ENCODE peak calls at places on chromosomes 13 and 19, in six cellular contexts. C is HepG2, E is fibroblast of lung, J is K562, V is GM12878, T is PC-3. K is an unnamed sample.

GRCh38 chr13:44013666-44014291 is 134.1 kb downstream of the LACC1 start:
- DNase-seq in C (no peak), E (peak), J (no peak), V (no peak), T (peak), K (peak)

GRCh38 chr13:82827704-82828103 is 1054.6 kb downstream of the SLITRK1 start:
- DNase-seq in C (no peak), E (no peak), J (no peak), V (no peak), T (no peak), K (no peak)

GRCh38 chr13:41286370-41286769 is 23.0 kb upstream of the MTRF1 start:
- DNase-seq in C (no peak), E (no peak), J (no peak), V (no peak), T (no peak), K (no peak)

GRCh38 chr19:46605356-46605821 is 4.3 kb downstream of the CALM3 start:
- DNase-seq in C (no peak), E (no peak), J (no peak), V (no peak), T (no peak), K (peak)

GRCh38 chr19:36051236-36051635 is 2.8 kb downstream of the THAP8 start:
- DNase-seq in C (peak), E (no peak), J (peak), V (no peak), T (no peak), K (no peak)

GRCh38 chr13:22082437-22083100 is 411.7 kb downstream of the FGF9 start:
- DNase-seq in C (no peak), E (no peak), J (no peak), V (no peak), T (no peak), K (no peak)

GRCh38 chr19:18921593-18921992 is 2.1 kb downstream of the DDX49 start:
- DNase-seq in C (no peak), E (no peak), J (no peak), V (no peak), T (no peak), K (no peak)

GRCh38 chr13:74290324-74290773 is 156.1 kb upstream of the KLF12 start:
- DNase-seq in C (peak), E (peak), J (no peak), V (no peak), T (peak), K (peak)

GRCh38 chr19:38466050-38466449 is 32.6 kb downstream of the RYR1 start:
- DNase-seq in C (no peak), E (no peak), J (no peak), V (no peak), T (no peak), K (peak)

GRCh38 chr19:28914173-28914572 is 298.8 kb downstream of the UQCRFS1 start:
- DNase-seq in C (no peak), E (no peak), J (no peak), V (no peak), T (no peak), K (peak)

GRCh38 chr19:19379527-19379926 is 25.9 kb upstream of the GATAD2A start:
- DNase-seq in C (no peak), E (no peak), J (no peak), V (no peak), T (no peak), K (no peak)

GRCh38 chr13:98792784-98793183 is 40.3 kb upstream of the SLC15A1 start:
- DNase-seq in C (no peak), E (no peak), J (no peak), V (no peak), T (no peak), K (no peak)

GRCh38 chr13:74074723-74075122 is 59.5 kb downstream of the KLF12 start:
- DNase-seq in C (no peak), E (no peak), J (no peak), V (no peak), T (peak), K (no peak)

GRCh38 chr19:32519023-32519422 is 62.0 kb upstream of the PDCD5 start:
- DNase-seq in C (no peak), E (no peak), J (no peak), V (no peak), T (no peak), K (no peak)

GRCh38 chr19:34367424-34367957 is 2.5 kb downstream of the GPI start:
- DNase-seq in C (no peak), E (no peak), J (no peak), V (no peak), T (no peak), K (peak)
- H3K4me2 ChIP-seq in C (peak), E (no peak), J (peak), V (peak), T (peak), K (peak)

GRCh38 chr19:742540-743075 is 8.3 kb upstream of the MISP start:
- DNase-seq in C (no peak), E (no peak), J (no peak), V (no peak), T (no peak), K (no peak)

GRCh38 chr19:738509-739128 is 12.3 kb upstream of the MISP start:
- DNase-seq in C (peak), E (no peak), J (no peak), V (no peak), T (no peak), K (no peak)

GRCh38 chr19:739998-740715 is 10.8 kb upstream of the MISP start:
- DNase-seq in C (peak), E (no peak), J (peak), V (no peak), T (no peak), K (no peak)

GRCh38 chr19:743168-743687 is 7.7 kb upstream of the MISP start:
- DNase-seq in C (no peak), E (peak), J (no peak), V (no peak), T (no peak), K (no peak)

GRCh38 chr19:741506-742131 is 9.3 kb upstream of the MISP start:
- DNase-seq in C (peak), E (no peak), J (peak), V (no peak), T (peak), K (no peak)
- TF ChIP-seq CTCF in C (peak), E (no peak), J (peak), V (peak), T (peak), K (no peak)

GRCh38 chr19:5632657-5633056 is 9.8 kb downstream of the SAFB start:
- DNase-seq in C (no peak), E (no peak), J (no peak), V (no peak), T (no peak), K (no peak)

GRCh38 chr19:5632241-5632612 is 9.3 kb downstream of the SAFB start:
- DNase-seq in C (no peak), E (no peak), J (no peak), V (no peak), T (no peak), K (no peak)

GRCh38 chr19:5628919-5629481 is 6.1 kb downstream of the SAFB start:
- DNase-seq in C (no peak), E (no peak), J (no peak), V (no peak), T (no peak), K (no peak)

GRCh38 chr19:5628470-5628869 is 5.6 kb downstream of the SAFB start:
- DNase-seq in C (no peak), E (peak), J (no peak), V (no peak), T (no peak), K (no peak)

DNA sequence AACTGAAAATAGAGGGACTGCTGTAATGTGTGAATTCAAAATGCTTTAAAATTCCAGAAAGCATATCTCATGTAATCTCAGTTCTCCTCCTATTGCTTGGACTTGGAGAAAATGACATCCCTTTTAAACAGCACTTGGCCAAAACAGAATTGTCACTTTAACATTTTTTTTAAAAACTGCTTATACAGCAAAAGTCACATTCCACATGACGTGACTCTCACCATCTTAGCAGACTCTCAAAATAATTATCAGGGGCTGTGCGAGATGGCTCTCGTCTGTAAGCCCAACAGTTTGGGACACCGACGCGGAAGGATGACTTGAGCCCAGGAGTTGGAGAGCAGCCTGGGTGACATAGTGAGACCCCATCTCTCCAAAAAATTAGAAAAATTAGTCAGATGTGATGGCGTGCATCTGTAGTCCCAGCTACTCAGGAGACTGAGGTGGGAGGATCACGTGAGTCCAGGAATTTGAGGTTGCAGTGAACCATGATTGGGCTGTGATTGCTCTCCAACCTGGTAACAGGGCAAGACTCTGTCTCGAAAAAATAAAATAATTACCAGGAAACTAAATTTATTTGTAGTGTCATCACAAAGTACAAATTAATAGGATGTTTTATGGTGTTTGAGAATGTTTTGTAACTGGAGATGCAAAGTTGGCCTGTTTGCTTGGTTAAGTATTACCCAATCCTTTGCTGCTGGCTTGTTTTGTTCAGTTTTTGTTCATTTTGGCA is 8.8 kb downstream of the SAFB start:
- DNase-seq in C (no peak), E (peak), J (no peak), V (no peak), T (no peak), K (no peak)
- H3K4me2 ChIP-seq in C (no peak), E (peak), J (no peak), V (no peak), T (no peak), K (peak)

GRCh38 chr19:58498316-58499020 is 13.3 kb downstream of the SLC27A5 start:
- DNase-seq in C (no peak), E (no peak), J (no peak), V (no peak), T (no peak), K (peak)

GRCh38 chr19:58497634-58498170 is 14.1 kb downstream of the SLC27A5 start:
- DNase-seq in C (no peak), E (no peak), J (no peak), V (no peak), T (no peak), K (peak)

GRCh38 chr19:58500242-58500641 is 11.6 kb downstream of the SLC27A5 start:
- DNase-seq in C (no peak), E (no peak), J (no peak), V (no peak), T (no peak), K (peak)

DNA sequence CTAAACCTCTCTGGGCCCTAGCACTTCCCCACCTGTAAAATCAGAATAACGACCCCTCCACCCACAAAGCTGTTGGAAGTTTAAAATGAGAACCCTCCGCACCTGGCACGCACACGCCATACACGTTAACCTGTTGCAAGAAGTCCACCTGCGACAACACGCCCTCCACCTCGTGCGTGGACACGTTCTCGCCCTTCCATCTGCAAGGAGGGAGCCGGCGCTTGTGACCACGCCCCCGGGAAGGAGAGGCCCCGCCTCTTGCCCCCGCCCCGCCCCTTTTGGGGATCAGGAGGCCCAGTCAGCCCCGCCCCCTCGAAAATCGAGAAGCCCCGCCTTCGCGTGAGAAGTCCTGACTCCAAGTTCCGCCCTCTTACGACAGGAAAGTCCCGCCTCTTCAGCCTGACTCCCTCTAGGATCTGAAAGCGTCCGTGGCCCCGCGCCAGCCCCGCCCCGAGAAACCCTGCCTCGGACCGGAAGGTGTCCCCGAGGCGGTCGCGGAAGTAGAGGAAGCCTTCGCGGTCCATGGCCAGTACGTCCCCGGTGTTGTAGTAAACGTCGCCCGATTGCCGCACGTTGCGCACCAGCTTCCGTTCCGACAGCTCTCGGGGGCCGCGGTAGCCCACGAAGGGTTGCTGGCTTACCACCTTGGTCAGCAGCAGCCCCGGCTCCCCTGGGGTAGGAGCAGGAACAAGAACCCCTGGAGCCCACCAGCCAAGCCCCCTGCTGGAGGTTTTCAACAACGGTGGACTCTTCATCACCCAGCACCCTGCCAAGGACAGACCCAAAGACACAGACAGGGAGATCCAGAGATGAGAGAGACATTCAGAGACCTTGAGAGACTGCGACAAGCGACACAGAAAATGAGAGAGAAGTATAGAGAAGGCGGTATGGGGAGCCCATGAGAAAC is 12.5 kb downstream of the SLC27A5 start:
- DNase-seq in C (peak), E (peak), J (peak), V (peak), T (peak), K (peak)
- TF ChIP-seq CTCF in C (peak), E (peak), J (no peak), V (no peak), T (peak), K (peak)

GRCh38 chr13:97193577-97193976 is 28.6 kb upstream of the MBNL2 start:
- DNase-seq in C (no peak), E (no peak), J (no peak), V (no peak), T (no peak), K (no peak)

GRCh38 chr13:97192166-97192565 is 30.0 kb upstream of the MBNL2 start:
- DNase-seq in C (no peak), E (no peak), J (no peak), V (no peak), T (no peak), K (no peak)

GRCh38 chr13:97196340-97196739 is 25.8 kb upstream of the MBNL2 start:
- DNase-seq in C (no peak), E (no peak), J (no peak), V (no peak), T (no peak), K (no peak)

GRCh38 chr13:97191615-97192014 is 30.5 kb upstream of the MBNL2 start:
- DNase-seq in C (no peak), E (no peak), J (no peak), V (no peak), T (no peak), K (no peak)

GRCh38 chr13:97194473-97194872 is 27.7 kb upstream of the MBNL2 start:
- DNase-seq in C (no peak), E (peak), J (no peak), V (no peak), T (peak), K (no peak)
- H3K4me2 ChIP-seq in C (no peak), E (no peak), J (peak), V (no peak), T (peak), K (no peak)